ENCODE peak calls at places on chromosomes 13 and 19, in four cellular contexts. One of them, this sample, is unnamed.

GRCh38 chr19:32744555-32745325 is 25.2 kb downstream of the TDRD12 start:
- DNase-seq in hepatocyte: no peak
- DNase-seq in foreskin fibroblast: no peak
- DNase-seq in NB4: no peak
- DNase-seq in this sample: no peak

GRCh38 chr13:111115841-111116500 is 861 bp downstream of the ARHGEF7 start:
- DNase-seq in hepatocyte: peak
- DNase-seq in foreskin fibroblast: peak
- DNase-seq in NB4: no peak
- DNase-seq in this sample: no peak

GRCh38 chr19:33292595-33293254 is 9.6 kb downstream of the CEBPA start:
- DNase-seq in hepatocyte: no peak
- DNase-seq in foreskin fibroblast: no peak
- DNase-seq in NB4: peak
- DNase-seq in this sample: no peak

GRCh38 chr13:114106991-114107685 is 25.3 kb downstream of the RASA3 start:
- DNase-seq in hepatocyte: no peak
- DNase-seq in foreskin fibroblast: no peak
- DNase-seq in NB4: no peak
- DNase-seq in this sample: peak

GRCh38 chr13:75258159-75258782 is 223.7 kb downstream of the TBC1D4 start:
- DNase-seq in hepatocyte: peak
- DNase-seq in foreskin fibroblast: peak
- DNase-seq in NB4: peak
- DNase-seq in this sample: no peak

GRCh38 chr13:113087923-113088690 is 17.5 kb upstream of the F7 start:
- DNase-seq in hepatocyte: no peak
- DNase-seq in foreskin fibroblast: no peak
- DNase-seq in NB4: no peak
- DNase-seq in this sample: no peak

GRCh38 chr19:41366089-41366488 is 2.1 kb upstream of the B9D2 start:
- DNase-seq in hepatocyte: no peak
- DNase-seq in foreskin fibroblast: no peak
- DNase-seq in NB4: no peak
- DNase-seq in this sample: no peak

GRCh38 chr19:19461671-19462622 is 53.4 kb downstream of the TSSK6 start:
- DNase-seq in hepatocyte: peak
- DNase-seq in foreskin fibroblast: peak
- DNase-seq in NB4: no peak
- DNase-seq in this sample: peak

GRCh38 chr13:68124437-68125086 is 894.4 kb upstream of the PCDH9 start:
- DNase-seq in hepatocyte: no peak
- DNase-seq in foreskin fibroblast: no peak
- DNase-seq in NB4: no peak
- DNase-seq in this sample: no peak

GRCh38 chr13:75474956-75475355 is 7.0 kb downstream of the TBC1D4 start:
- DNase-seq in hepatocyte: no peak
- DNase-seq in foreskin fibroblast: no peak
- DNase-seq in NB4: no peak
- DNase-seq in this sample: no peak

GRCh38 chr19:8185343-8186068 is 23.7 kb upstream of the CERS4 start:
- DNase-seq in hepatocyte: no peak
- DNase-seq in foreskin fibroblast: no peak
- DNase-seq in NB4: no peak
- DNase-seq in this sample: no peak

GRCh38 chr13:45781553-45782326 is 69.8 kb downstream of the SIAH3 start:
- DNase-seq in hepatocyte: no peak
- DNase-seq in foreskin fibroblast: no peak
- DNase-seq in NB4: no peak
- DNase-seq in this sample: no peak

GRCh38 chr13:98986226-98986846 is 8.5 kb upstream of the DOCK9 start:
- DNase-seq in hepatocyte: peak
- DNase-seq in foreskin fibroblast: no peak
- DNase-seq in NB4: no peak
- DNase-seq in this sample: no peak

GRCh38 chr13:109764474-109765292 is 21.7 kb downstream of the IRS2 start:
- DNase-seq in hepatocyte: no peak
- DNase-seq in foreskin fibroblast: peak
- DNase-seq in NB4: peak
- DNase-seq in this sample: no peak

GRCh38 chr19:35712910-35713845 is 4.6 kb upstream of the KMT2B start:
- DNase-seq in hepatocyte: peak
- DNase-seq in foreskin fibroblast: no peak
- DNase-seq in NB4: no peak
- DNase-seq in this sample: no peak

GRCh38 chr13:26561636-26562537 is 4.4 kb downstream of the WASF3 start:
- DNase-seq in hepatocyte: peak
- DNase-seq in foreskin fibroblast: peak
- DNase-seq in NB4: no peak
- DNase-seq in this sample: no peak

GRCh38 chr19:56955637-56956216 is 115.2 kb upstream of the PEG3 start:
- DNase-seq in hepatocyte: no peak
- DNase-seq in foreskin fibroblast: no peak
- DNase-seq in NB4: no peak
- DNase-seq in this sample: no peak

GRCh38 chr19:52190679-52191293 is 934 bp downstream of the PPP2R1A start:
- DNase-seq in hepatocyte: no peak
- DNase-seq in foreskin fibroblast: peak
- DNase-seq in NB4: no peak
- DNase-seq in this sample: peak

GRCh38 chr19:52464798-52465470 is 11.6 kb downstream of the ZNF578 start:
- DNase-seq in hepatocyte: peak
- DNase-seq in foreskin fibroblast: no peak
- DNase-seq in NB4: peak
- DNase-seq in this sample: no peak

GRCh38 chr19:29014857-29015436 is 198.0 kb downstream of the UQCRFS1 start:
- DNase-seq in hepatocyte: no peak
- DNase-seq in foreskin fibroblast: no peak
- DNase-seq in NB4: peak
- DNase-seq in this sample: no peak

GRCh38 chr13:40401911-40402776 is 264.3 kb downstream of the FOXO1 start:
- DNase-seq in hepatocyte: peak
- DNase-seq in foreskin fibroblast: peak
- DNase-seq in NB4: peak
- DNase-seq in this sample: peak

GRCh38 chr13:28885191-28885590 is 65.1 kb downstream of the MTUS2 start:
- DNase-seq in hepatocyte: peak
- DNase-seq in foreskin fibroblast: no peak
- DNase-seq in NB4: no peak
- DNase-seq in this sample: no peak